ENCODE peak calls at places on chromosomes 3 and 15, in nine cellular contexts. W is adrenal gland; S is psoas muscle; C is CD4-positive, alpha-beta memory T cell; A is naive thymus-derived CD4-positive, alpha-beta T cell; N is iPS DF 6.9; Q is hepatocyte; M is thyroid gland; D is left ventricle myocardium inferior. O is an unnamed sample. For H3K27me3 and H3K4me1, the result is how much of the 10 kb centered on the place peaks cover.

GRCh38 chr3:122635789-122636188 is 44.9 kb upstream of the PARP14 start:
- DNase-seq in D (no peak), Q (no peak), C (no peak), M (no peak), N (no peak), W (no peak), S (no peak), A (no peak), O (no peak)

GRCh38 chr3:9047465-9048346 is 84.4 kb upstream of the RAD18 start:
- DNase-seq in S (no peak), C (no peak), W (no peak), Q (no peak), A (no peak), N (no peak), D (no peak), M (no peak), O (no peak)

GRCh38 chr3:38606561-38606960 is 42.9 kb downstream of the SCN5A start:
- DNase-seq in C (no peak), S (no peak), N (no peak), W (no peak), Q (no peak), D (no peak), A (no peak), M (no peak), O (no peak)

GRCh38 chr15:69468241-69469121 is 15.9 kb downstream of the RPLP1 start:
- DNase-seq in W (peak), S (no peak), C (peak), N (no peak), A (peak), Q (peak), D (no peak), M (peak), O (peak)

GRCh38 chr3:123021986-123022510 is 5.5 kb downstream of the SEMA5B start:
- DNase-seq in C (no peak), A (no peak), S (no peak), Q (no peak), N (no peak), W (no peak), M (no peak), D (no peak), O (no peak)

GRCh38 chr3:106578911-106579310 is 710.1 kb upstream of the CBLB start:
- DNase-seq in S (no peak), M (no peak), A (no peak), N (no peak), W (no peak), D (no peak), C (no peak), Q (no peak), O (no peak)

GRCh38 chr3:79326642-79327041 is 441.2 kb downstream of the ROBO1 start:
- DNase-seq in N (no peak), D (no peak), S (no peak), C (no peak), W (no peak), Q (no peak), A (no peak), M (no peak), O (no peak)

GRCh38 chr3:165696496-165696895 is 140.7 kb downstream of the BCHE start:
- DNase-seq in Q (no peak), W (no peak), A (no peak), S (no peak), M (no peak), D (no peak), C (no peak), N (no peak), O (no peak)

GRCh38 chr15:88448991-88449461 is 18.2 kb downstream of the MRPL46 start:
- DNase-seq in Q (no peak), N (no peak), M (no peak), A (no peak), D (no peak), C (no peak), W (no peak), S (no peak), O (no peak)

GRCh38 chr3:181555681-181556080 is 156.0 kb upstream of the SOX2 start:
- DNase-seq in W (no peak), M (no peak), Q (no peak), C (no peak), D (peak), S (no peak), A (no peak), N (no peak), O (no peak)

GRCh38 chr3:46768061-46768460 is 50.4 kb upstream of the PRSS50 start:
- DNase-seq in S (no peak), M (no peak), Q (no peak), D (no peak), A (no peak), N (no peak), C (no peak), W (no peak), O (no peak)

GRCh38 chr3:62145086-62145757 is 228.1 kb downstream of the FEZF2 start:
- DNase-seq in S (no peak), D (no peak), Q (no peak), N (no peak), W (no peak), C (no peak), M (no peak), A (no peak), O (no peak)

GRCh38 chr3:46541856-46542255 is 24.2 kb downstream of the LRRC2 start:
- DNase-seq in Q (no peak), S (no peak), D (no peak), W (no peak), M (no peak), N (no peak), C (no peak), A (no peak), O (no peak)

GRCh38 chr3:24088782-24089181 is 143.7 kb downstream of the NR1D2 start:
- DNase-seq in S (no peak), N (no peak), M (no peak), W (no peak), Q (peak), D (no peak), A (no peak), C (no peak), O (no peak)

GRCh38 chr3:171774516-171774915 is 35.8 kb downstream of the PLD1 start:
- DNase-seq in D (no peak), S (no peak), Q (no peak), A (no peak), M (no peak), C (no peak), N (no peak), W (no peak), O (no peak)

GRCh38 chr3:24406900-24407299 is 87.8 kb downstream of the THRB start:
- DNase-seq in N (no peak), S (no peak), M (no peak), C (no peak), A (no peak), D (no peak), W (no peak), Q (no peak), O (no peak)

GRCh38 chr3:38124324-38125122 is 12.4 kb downstream of the ACAA1 start:
- DNase-seq in Q (no peak), W (no peak), S (no peak), N (no peak), A (no peak), D (no peak), C (no peak), M (no peak), O (peak)

GRCh38 chr15:69813881-69814280 is 283.8 kb downstream of the TLE3 start:
- DNase-seq in M (no peak), Q (no peak), N (no peak), S (no peak), D (no peak), A (no peak), C (no peak), W (no peak), O (no peak)

GRCh38 chr15:36940636-36941285 is 159.6 kb downstream of the MEIS2 start:
- DNase-seq in S (no peak), D (no peak), M (no peak), Q (peak), W (no peak), C (no peak), N (no peak), A (no peak), O (no peak)

GRCh38 chr3:86990734-86991481 is at the start of gene VGLL3:
- DNase-seq in M (peak), W (peak), A (no peak), C (no peak), S (peak), Q (peak), N (peak), D (peak), O (peak)

GRCh38 chr15:101410612-101411011 is 78.9 kb downstream of the PCSK6 start:
- DNase-seq in D (peak), C (no peak), W (no peak), N (no peak), M (no peak), A (no peak), Q (no peak), S (no peak), O (no peak)

GRCh38 chr3:8550619-8551018 is 49.0 kb downstream of the LMCD1 start:
- DNase-seq in D (peak), Q (no peak), C (no peak), S (no peak), N (no peak), A (no peak), W (no peak), M (no peak), O (peak)

GRCh38 chr3:46080124-46080991 is 53.1 kb upstream of the XCR1 start:
- DNase-seq in M (no peak), D (no peak), N (no peak), Q (no peak), S (no peak), A (no peak), W (no peak), C (no peak), O (no peak)

GRCh38 chr3:194933465-194933864 is 247.8 kb downstream of the FAM43A start:
- DNase-seq in W (no peak), A (no peak), S (no peak), C (no peak), M (no peak), D (no peak), Q (no peak), N (no peak), O (peak)

GRCh38 chr3:26963356-26963742 is 340.8 kb downstream of the LRRC3B start:
- DNase-seq in N (no peak), S (no peak), W (no peak), D (no peak), Q (no peak), C (no peak), A (no peak), M (no peak), O (no peak)

GRCh38 chr3:50208677-50209344 is 3.7 kb downstream of the SLC38A3 start:
- DNase-seq in W (no peak), N (no peak), S (no peak), D (peak), M (no peak), A (no peak), Q (no peak), C (no peak), O (no peak)

GRCh38 chr3:186821429-186822367 is 15.4 kb upstream of the RFC4 start:
- DNase-seq in A (peak), W (no peak), D (no peak), C (peak), S (no peak), Q (peak), N (no peak), M (no peak), O (no peak)

GRCh38 chr3:144942501-144943197 is 971.0 kb downstream of the DIPK2A start:
- DNase-seq in D (no peak), M (no peak), N (no peak), A (no peak), Q (no peak), W (no peak), S (no peak), C (no peak), O (no peak)

GRCh38 chr3:192947421-192947820 is 29.8 kb upstream of the MB21D2 start:
- DNase-seq in S (no peak), Q (no peak), D (no peak), W (no peak), N (no peak), A (no peak), M (no peak), C (no peak), O (no peak)

GRCh38 chr3:129942296-129942695 is 32.2 kb upstream of the TRH start:
- DNase-seq in S (peak), Q (peak), A (peak), N (peak), M (peak), W (peak), C (peak), D (peak), O (peak)

GRCh38 chr3:122681294-122682015 is 816 bp downstream of the PARP14 start:
- DNase-seq in C (peak), Q (no peak), M (peak), N (no peak), A (no peak), D (no peak), W (no peak), S (no peak), O (no peak)

GRCh38 chr3:11717301-11717700 is 73.6 kb upstream of the VGLL4 start:
- DNase-seq in M (no peak), C (no peak), D (no peak), A (no peak), Q (no peak), S (no peak), W (no peak), N (no peak), O (no peak)

GRCh38 chr3:159532577-159532976 is 456.1 kb upstream of the IL12A start:
- DNase-seq in Q (no peak), W (no peak), N (no peak), S (no peak), A (no peak), C (no peak), M (no peak), D (no peak), O (no peak)

GRCh38 chr3:98735761-98736269 is 27.3 kb upstream of the ST3GAL6 start:
- DNase-seq in W (no peak), M (no peak), C (no peak), D (no peak), A (no peak), Q (no peak), S (no peak), N (no peak), O (no peak)

GRCh38 chr3:100120022-100120421 is 5.7 kb upstream of the FILIP1L start:
- DNase-seq in S (no peak), C (no peak), W (no peak), Q (no peak), M (no peak), N (no peak), D (no peak), A (no peak), O (no peak)

GRCh38 chr15:78156653-78157052 is 7.5 kb downstream of the IDH3A start:
- DNase-seq in W (no peak), Q (no peak), S (no peak), M (no peak), A (no peak), C (no peak), N (no peak), D (no peak), O (no peak)

GRCh38 chr3:194069421-194070219 is 66.3 kb upstream of the HES1 start:
- DNase-seq in D (no peak), N (no peak), A (no peak), Q (no peak), W (peak), S (no peak), C (no peak), M (no peak), O (no peak)

GRCh38 chr3:43207628-43208085 is 78.7 kb upstream of the SNRK start:
- DNase-seq in N (no peak), A (no peak), D (no peak), Q (peak), S (no peak), M (no peak), C (no peak), W (no peak), O (peak)

DNA sequence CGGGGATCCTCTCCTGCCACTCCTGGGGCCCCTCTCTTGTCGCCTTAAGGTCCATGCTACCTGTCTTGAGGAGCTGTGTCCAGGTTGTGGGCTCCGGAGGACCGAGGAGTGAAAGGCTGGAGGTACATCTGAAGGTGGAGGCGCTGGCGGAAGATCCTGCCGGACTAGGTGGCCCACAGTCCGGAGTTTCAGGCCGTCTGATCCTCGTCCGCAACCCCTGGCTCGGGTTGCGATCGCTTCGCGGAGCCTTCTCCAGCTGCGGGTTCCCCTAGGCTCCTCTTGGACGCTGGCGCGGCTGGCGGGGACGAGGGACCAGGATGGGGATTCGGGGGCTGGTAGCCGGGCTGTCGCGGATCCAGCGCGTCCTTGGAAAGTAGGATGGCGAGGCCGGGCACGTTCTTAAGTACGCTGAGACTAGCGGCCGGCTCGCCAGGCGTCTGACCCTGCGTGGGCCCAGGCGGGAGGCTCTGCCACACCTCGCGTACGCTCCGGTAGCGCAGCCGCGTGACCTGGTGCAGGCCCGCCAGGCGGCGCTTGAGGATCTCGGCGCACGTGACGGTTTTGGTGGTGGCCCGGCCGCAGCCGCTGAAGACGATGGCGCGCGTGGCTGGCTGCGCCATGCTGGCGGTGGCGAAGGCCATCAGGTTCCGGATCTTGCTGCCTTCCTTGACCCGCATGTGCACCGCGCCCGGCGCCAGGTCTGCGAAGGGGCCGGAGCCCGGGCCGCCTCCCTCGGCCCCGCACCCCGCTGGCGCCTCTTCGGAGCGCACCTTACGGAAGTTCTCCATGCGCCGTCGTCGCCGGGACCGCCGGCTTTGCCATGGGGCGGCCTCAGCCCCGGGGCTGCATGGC is 550 bp downstream of the RPP25 start:
- DNase-seq in A (peak), S (peak), D (peak), C (peak), M (peak), Q (peak), W (peak), N (no peak), O (peak)
- H3K27me3 ChIP-seq in A (under half), S (under half), D (under half), C (under half), M (under half), Q (under half), W (under half), N (under half), O (under half)

GRCh38 chr15:100264994-100265640 is 76.7 kb downstream of the ADAMTS17 start:
- DNase-seq in Q (no peak), N (no peak), S (no peak), A (no peak), D (no peak), C (no peak), M (no peak), W (no peak), O (peak)
- H3K27ac ChIP-seq in Q (no peak), N (no peak), S (no peak), A (no peak), D (no peak), C (no peak), M (no peak), W (no peak), O (no peak)

GRCh38 chr3:162978136-162978535 is 1481.5 kb downstream of the OTOL1 start:
- DNase-seq in Q (no peak), D (no peak), S (no peak), C (no peak), A (no peak), N (no peak), W (no peak), M (no peak), O (no peak)

GRCh38 chr3:162970292-162970691 is 1473.7 kb downstream of the OTOL1 start:
- DNase-seq in A (no peak), W (no peak), N (no peak), Q (no peak), D (no peak), C (no peak), M (no peak), S (no peak), O (no peak)

GRCh38 chr3:162971715-162972114 is 1475.1 kb downstream of the OTOL1 start:
- DNase-seq in S (no peak), C (no peak), M (no peak), A (no peak), W (no peak), Q (no peak), D (no peak), N (no peak), O (no peak)

DNA sequence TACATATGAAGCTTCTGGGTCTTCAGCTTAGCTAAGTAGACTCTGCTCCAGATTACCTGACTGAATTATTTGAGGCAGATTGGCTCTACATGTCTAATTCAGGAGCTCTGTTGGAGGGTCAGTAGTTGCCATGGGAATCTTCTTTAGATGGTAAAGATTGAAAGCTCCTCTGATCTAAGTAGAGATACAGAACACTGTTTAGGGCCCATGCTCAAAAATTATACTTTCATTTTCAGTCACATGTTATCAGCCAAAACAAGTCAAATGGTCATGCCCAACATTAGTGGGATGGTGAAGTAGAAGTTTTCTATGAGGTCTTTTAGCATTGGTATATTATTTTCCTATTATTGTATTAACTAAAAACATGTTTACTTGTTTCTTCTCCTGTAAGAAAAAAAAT is 1476.9 kb downstream of the OTOL1 start:
- DNase-seq in A (no peak), N (no peak), C (no peak), M (no peak), Q (no peak), D (no peak), S (no peak), W (no peak), O (no peak)
- H3K4me1 ChIP-seq in A (under half), N (under half), C (under half), M (under half), Q (under half), D (under half), S (under half), W (under half), O (under half)

GRCh38 chr3:110343376-110343775 is 728.2 kb upstream of the NECTIN3 start:
- DNase-seq in M (no peak), Q (peak), C (no peak), A (no peak), N (no peak), W (no peak), S (no peak), D (no peak), O (no peak)
- H3K27me3 ChIP-seq in M (under half), Q (under half), C (under half), A (under half), N (under half), W (under half), S (under half), D (under half), O (under half)

GRCh38 chr3:146153429-146153828 is 7.6 kb downstream of the PLOD2 start:
- DNase-seq in A (no peak), M (no peak), C (no peak), N (no peak), D (no peak), Q (no peak), S (no peak), W (no peak), O (no peak)
- H3K27ac ChIP-seq in A (no peak), M (peak), C (no peak), N (no peak), D (peak), Q (peak), S (no peak), W (no peak), O (peak)